ENCODE peak calls at places on chromosomes 12 and 14, in ten cellular contexts. One of them, this sample, is unnamed.

GRCh38 chr14:78959674-78960264 is 789.6 kb downstream of the NRXN3 start:
- DNase-seq in AG10803: peak; percentile 76
- DNase-seq in fibroblast of pulmonary artery: peak; percentile 85
- DNase-seq in stomach: peak; percentile 66
- DNase-seq in choroid plexus epithelial cell: peak; percentile 91
- DNase-seq in stimulated activated naive CD4-positive, alpha-beta T cell treated with Interleukin-2 at 50 U/mL for 16 hours: peak; percentile 9
- DNase-seq in DND-41: peak; percentile 65
- DNase-seq in stimulated activated CD4-positive, alpha-beta T cell treated with anti-CD3 and anti-CD28 coated beads, Interleukin-2, amount 100 ng/mL, for 48 hours: peak; percentile 50
- DNase-seq in foreskin fibroblast: peak; percentile 88
- DNase-seq in NCI-H1105: peak; percentile 57
- DNase-seq in this sample: peak; percentile 59

GRCh38 chr12:96193725-96194571 is at the start of gene ELK3:
- DNase-seq in choroid plexus epithelial cell: peak; percentile 79
- DNase-seq in AG10803: peak; percentile 69
- DNase-seq in DND-41: peak; percentile 67
- DNase-seq in stimulated activated CD4-positive, alpha-beta T cell treated with anti-CD3 and anti-CD28 coated beads, Interleukin-2, amount 100 ng/mL, for 48 hours: no peak
- DNase-seq in NCI-H1105: peak; percentile 37
- DNase-seq in stimulated activated naive CD4-positive, alpha-beta T cell treated with Interleukin-2 at 50 U/mL for 16 hours: peak; percentile 42
- DNase-seq in fibroblast of pulmonary artery: peak; percentile 82
- DNase-seq in foreskin fibroblast: peak; percentile 85
- DNase-seq in stomach: peak; percentile 73
- DNase-seq in this sample: peak; percentile 37

GRCh38 chr12:110575326-110575725 is 7.8 kb downstream of the PPTC7 start:
- DNase-seq in stimulated activated naive CD4-positive, alpha-beta T cell treated with Interleukin-2 at 50 U/mL for 16 hours: no peak
- DNase-seq in foreskin fibroblast: no peak
- DNase-seq in AG10803: no peak
- DNase-seq in stomach: no peak
- DNase-seq in NCI-H1105: no peak
- DNase-seq in stimulated activated CD4-positive, alpha-beta T cell treated with anti-CD3 and anti-CD28 coated beads, Interleukin-2, amount 100 ng/mL, for 48 hours: no peak
- DNase-seq in DND-41: no peak
- DNase-seq in choroid plexus epithelial cell: peak; percentile 51
- DNase-seq in fibroblast of pulmonary artery: no peak
- DNase-seq in this sample: no peak

GRCh38 chr12:26112703-26113147 is 12.1 kb downstream of the BHLHE41 start:
- DNase-seq in AG10803: no peak
- DNase-seq in fibroblast of pulmonary artery: no peak
- DNase-seq in stimulated activated naive CD4-positive, alpha-beta T cell treated with Interleukin-2 at 50 U/mL for 16 hours: no peak
- DNase-seq in NCI-H1105: no peak
- DNase-seq in foreskin fibroblast: no peak
- DNase-seq in DND-41: no peak
- DNase-seq in choroid plexus epithelial cell: no peak
- DNase-seq in stomach: no peak
- DNase-seq in stimulated activated CD4-positive, alpha-beta T cell treated with anti-CD3 and anti-CD28 coated beads, Interleukin-2, amount 100 ng/mL, for 48 hours: no peak
- DNase-seq in this sample: no peak

GRCh38 chr12:130523208-130523607 is 185.5 kb downstream of the PIWIL1 start:
- DNase-seq in stomach: no peak
- DNase-seq in fibroblast of pulmonary artery: no peak
- DNase-seq in stimulated activated CD4-positive, alpha-beta T cell treated with anti-CD3 and anti-CD28 coated beads, Interleukin-2, amount 100 ng/mL, for 48 hours: no peak
- DNase-seq in stimulated activated naive CD4-positive, alpha-beta T cell treated with Interleukin-2 at 50 U/mL for 16 hours: no peak
- DNase-seq in AG10803: no peak
- DNase-seq in DND-41: no peak
- DNase-seq in NCI-H1105: no peak
- DNase-seq in choroid plexus epithelial cell: no peak
- DNase-seq in foreskin fibroblast: no peak
- DNase-seq in this sample: no peak

GRCh38 chr14:68932686-68933085 is 46.4 kb downstream of the ACTN1 start:
- DNase-seq in foreskin fibroblast: no peak
- DNase-seq in NCI-H1105: no peak
- DNase-seq in stimulated activated naive CD4-positive, alpha-beta T cell treated with Interleukin-2 at 50 U/mL for 16 hours: no peak
- DNase-seq in choroid plexus epithelial cell: no peak
- DNase-seq in stimulated activated CD4-positive, alpha-beta T cell treated with anti-CD3 and anti-CD28 coated beads, Interleukin-2, amount 100 ng/mL, for 48 hours: no peak
- DNase-seq in stomach: no peak
- DNase-seq in AG10803: no peak
- DNase-seq in fibroblast of pulmonary artery: no peak
- DNase-seq in DND-41: no peak
- DNase-seq in this sample: no peak

GRCh38 chr14:34699873-34700621 is 14.3 kb downstream of the CFL2 start:
- DNase-seq in foreskin fibroblast: peak; percentile 92
- DNase-seq in stimulated activated naive CD4-positive, alpha-beta T cell treated with Interleukin-2 at 50 U/mL for 16 hours: no peak
- DNase-seq in stimulated activated CD4-positive, alpha-beta T cell treated with anti-CD3 and anti-CD28 coated beads, Interleukin-2, amount 100 ng/mL, for 48 hours: no peak
- DNase-seq in fibroblast of pulmonary artery: peak; percentile 84
- DNase-seq in AG10803: peak; percentile 94
- DNase-seq in DND-41: no peak
- DNase-seq in NCI-H1105: no peak
- DNase-seq in stomach: no peak
- DNase-seq in choroid plexus epithelial cell: peak; percentile 92
- DNase-seq in this sample: peak; percentile 82

GRCh38 chr12:109115758-109116610 is at the start of gene ACACB:
- DNase-seq in stomach: peak; percentile 86
- DNase-seq in stimulated activated CD4-positive, alpha-beta T cell treated with anti-CD3 and anti-CD28 coated beads, Interleukin-2, amount 100 ng/mL, for 48 hours: no peak
- DNase-seq in AG10803: no peak
- DNase-seq in foreskin fibroblast: no peak
- DNase-seq in stimulated activated naive CD4-positive, alpha-beta T cell treated with Interleukin-2 at 50 U/mL for 16 hours: no peak
- DNase-seq in choroid plexus epithelial cell: peak; percentile 13
- DNase-seq in fibroblast of pulmonary artery: no peak
- DNase-seq in NCI-H1105: peak; percentile 13
- DNase-seq in DND-41: peak; percentile 64
- DNase-seq in this sample: no peak

GRCh38 chr12:115572440-115572839 is 705.1 kb downstream of the MED13L start:
- DNase-seq in stimulated activated CD4-positive, alpha-beta T cell treated with anti-CD3 and anti-CD28 coated beads, Interleukin-2, amount 100 ng/mL, for 48 hours: no peak
- DNase-seq in DND-41: no peak
- DNase-seq in foreskin fibroblast: peak; percentile 42
- DNase-seq in fibroblast of pulmonary artery: peak; percentile 34
- DNase-seq in AG10803: peak; percentile 21
- DNase-seq in stomach: no peak
- DNase-seq in choroid plexus epithelial cell: peak; percentile 51
- DNase-seq in NCI-H1105: no peak
- DNase-seq in stimulated activated naive CD4-positive, alpha-beta T cell treated with Interleukin-2 at 50 U/mL for 16 hours: no peak
- DNase-seq in this sample: no peak

GRCh38 chr14:99734406-99735051 is 50.4 kb downstream of the CYP46A1 start:
- DNase-seq in DND-41: no peak
- DNase-seq in stimulated activated naive CD4-positive, alpha-beta T cell treated with Interleukin-2 at 50 U/mL for 16 hours: no peak
- DNase-seq in foreskin fibroblast: no peak
- DNase-seq in stimulated activated CD4-positive, alpha-beta T cell treated with anti-CD3 and anti-CD28 coated beads, Interleukin-2, amount 100 ng/mL, for 48 hours: no peak
- DNase-seq in fibroblast of pulmonary artery: no peak
- DNase-seq in choroid plexus epithelial cell: no peak
- DNase-seq in AG10803: no peak
- DNase-seq in stomach: peak; percentile 69
- DNase-seq in NCI-H1105: peak; percentile 15
- DNase-seq in this sample: no peak

GRCh38 chr14:105945891-105946290 is 419.5 kb downstream of the TMEM121 start:
- DNase-seq in foreskin fibroblast: no peak
- DNase-seq in AG10803: no peak
- DNase-seq in stomach: no peak
- DNase-seq in fibroblast of pulmonary artery: no peak
- DNase-seq in DND-41: peak; percentile 61
- DNase-seq in NCI-H1105: peak; percentile 41
- DNase-seq in stimulated activated naive CD4-positive, alpha-beta T cell treated with Interleukin-2 at 50 U/mL for 16 hours: no peak
- DNase-seq in stimulated activated CD4-positive, alpha-beta T cell treated with anti-CD3 and anti-CD28 coated beads, Interleukin-2, amount 100 ng/mL, for 48 hours: no peak
- DNase-seq in choroid plexus epithelial cell: no peak
- DNase-seq in this sample: no peak

GRCh38 chr14:26598081-26598671 is 343 bp upstream of the NOVA1 start:
- DNase-seq in stomach: peak; percentile 57
- DNase-seq in NCI-H1105: peak; percentile 94
- DNase-seq in choroid plexus epithelial cell: peak; percentile 73
- DNase-seq in stimulated activated naive CD4-positive, alpha-beta T cell treated with Interleukin-2 at 50 U/mL for 16 hours: no peak
- DNase-seq in foreskin fibroblast: peak; percentile 97
- DNase-seq in DND-41: no peak
- DNase-seq in stimulated activated CD4-positive, alpha-beta T cell treated with anti-CD3 and anti-CD28 coated beads, Interleukin-2, amount 100 ng/mL, for 48 hours: no peak
- DNase-seq in AG10803: peak; percentile 53
- DNase-seq in fibroblast of pulmonary artery: peak; percentile 98
- DNase-seq in this sample: peak; percentile 90

GRCh38 chr14:103716091-103716801 is 636 bp downstream of the ZFYVE21 start:
- DNase-seq in DND-41: peak; percentile 34
- DNase-seq in stimulated activated naive CD4-positive, alpha-beta T cell treated with Interleukin-2 at 50 U/mL for 16 hours: peak; percentile 7
- DNase-seq in stimulated activated CD4-positive, alpha-beta T cell treated with anti-CD3 and anti-CD28 coated beads, Interleukin-2, amount 100 ng/mL, for 48 hours: no peak
- DNase-seq in choroid plexus epithelial cell: peak; percentile 21
- DNase-seq in NCI-H1105: no peak
- DNase-seq in AG10803: peak; percentile 29
- DNase-seq in foreskin fibroblast: peak; percentile 63
- DNase-seq in stomach: no peak
- DNase-seq in fibroblast of pulmonary artery: no peak
- DNase-seq in this sample: peak; percentile 31

GRCh38 chr14:104718871-104719270 is 5.2 kb upstream of the ADSS1 start:
- DNase-seq in stimulated activated CD4-positive, alpha-beta T cell treated with anti-CD3 and anti-CD28 coated beads, Interleukin-2, amount 100 ng/mL, for 48 hours: no peak
- DNase-seq in fibroblast of pulmonary artery: no peak
- DNase-seq in NCI-H1105: no peak
- DNase-seq in AG10803: no peak
- DNase-seq in choroid plexus epithelial cell: no peak
- DNase-seq in DND-41: no peak
- DNase-seq in foreskin fibroblast: no peak
- DNase-seq in stomach: no peak
- DNase-seq in stimulated activated naive CD4-positive, alpha-beta T cell treated with Interleukin-2 at 50 U/mL for 16 hours: no peak
- DNase-seq in this sample: no peak

GRCh38 chr14:57492859-57493258 is 798 bp downstream of the CCDC198 start:
- DNase-seq in choroid plexus epithelial cell: peak; percentile 49
- DNase-seq in AG10803: peak; percentile 78
- DNase-seq in foreskin fibroblast: peak; percentile 72
- DNase-seq in stimulated activated CD4-positive, alpha-beta T cell treated with anti-CD3 and anti-CD28 coated beads, Interleukin-2, amount 100 ng/mL, for 48 hours: no peak
- DNase-seq in DND-41: no peak
- DNase-seq in fibroblast of pulmonary artery: peak; percentile 41
- DNase-seq in stimulated activated naive CD4-positive, alpha-beta T cell treated with Interleukin-2 at 50 U/mL for 16 hours: no peak
- DNase-seq in stomach: no peak
- DNase-seq in NCI-H1105: no peak
- DNase-seq in this sample: peak; percentile 63

GRCh38 chr12:39619660-39620433 is at the start of gene ABCD2:
- DNase-seq in DND-41: peak; percentile 68
- DNase-seq in foreskin fibroblast: peak; percentile 86
- DNase-seq in stimulated activated naive CD4-positive, alpha-beta T cell treated with Interleukin-2 at 50 U/mL for 16 hours: peak; percentile 71
- DNase-seq in NCI-H1105: peak; percentile 81
- DNase-seq in choroid plexus epithelial cell: peak; percentile 86
- DNase-seq in AG10803: peak; percentile 56
- DNase-seq in fibroblast of pulmonary artery: peak; percentile 81
- DNase-seq in stomach: peak; percentile 31
- DNase-seq in stimulated activated CD4-positive, alpha-beta T cell treated with anti-CD3 and anti-CD28 coated beads, Interleukin-2, amount 100 ng/mL, for 48 hours: peak; percentile 55
- DNase-seq in this sample: peak; percentile 27

GRCh38 chr12:119781804-119782203 is 95.3 kb downstream of the CIT start:
- DNase-seq in NCI-H1105: no peak
- DNase-seq in choroid plexus epithelial cell: no peak
- DNase-seq in stimulated activated naive CD4-positive, alpha-beta T cell treated with Interleukin-2 at 50 U/mL for 16 hours: no peak
- DNase-seq in stomach: no peak
- DNase-seq in DND-41: no peak
- DNase-seq in foreskin fibroblast: no peak
- DNase-seq in stimulated activated CD4-positive, alpha-beta T cell treated with anti-CD3 and anti-CD28 coated beads, Interleukin-2, amount 100 ng/mL, for 48 hours: no peak
- DNase-seq in AG10803: no peak
- DNase-seq in fibroblast of pulmonary artery: no peak
- DNase-seq in this sample: no peak

GRCh38 chr12:10540776-10541205 is 35.1 kb downstream of the EIF2S3B start:
- DNase-seq in choroid plexus epithelial cell: peak; percentile 7
- DNase-seq in stimulated activated CD4-positive, alpha-beta T cell treated with anti-CD3 and anti-CD28 coated beads, Interleukin-2, amount 100 ng/mL, for 48 hours: no peak
- DNase-seq in NCI-H1105: no peak
- DNase-seq in fibroblast of pulmonary artery: no peak
- DNase-seq in DND-41: no peak
- DNase-seq in stomach: no peak
- DNase-seq in foreskin fibroblast: peak; percentile 40
- DNase-seq in stimulated activated naive CD4-positive, alpha-beta T cell treated with Interleukin-2 at 50 U/mL for 16 hours: no peak
- DNase-seq in AG10803: peak; percentile 58
- DNase-seq in this sample: no peak

GRCh38 chr14:64220466-64220865 is 73.7 kb downstream of the ESR2 start:
- DNase-seq in stimulated activated naive CD4-positive, alpha-beta T cell treated with Interleukin-2 at 50 U/mL for 16 hours: no peak
- DNase-seq in foreskin fibroblast: no peak
- DNase-seq in NCI-H1105: no peak
- DNase-seq in choroid plexus epithelial cell: no peak
- DNase-seq in stomach: no peak
- DNase-seq in AG10803: no peak
- DNase-seq in DND-41: no peak
- DNase-seq in stimulated activated CD4-positive, alpha-beta T cell treated with anti-CD3 and anti-CD28 coated beads, Interleukin-2, amount 100 ng/mL, for 48 hours: no peak
- DNase-seq in fibroblast of pulmonary artery: peak; percentile 62
- DNase-seq in this sample: no peak

GRCh38 chr12:3595721-3596120 is 104.7 kb downstream of the PRMT8 start:
- DNase-seq in stomach: no peak
- DNase-seq in AG10803: no peak
- DNase-seq in foreskin fibroblast: no peak
- DNase-seq in choroid plexus epithelial cell: no peak
- DNase-seq in stimulated activated CD4-positive, alpha-beta T cell treated with anti-CD3 and anti-CD28 coated beads, Interleukin-2, amount 100 ng/mL, for 48 hours: no peak
- DNase-seq in NCI-H1105: no peak
- DNase-seq in fibroblast of pulmonary artery: no peak
- DNase-seq in stimulated activated naive CD4-positive, alpha-beta T cell treated with Interleukin-2 at 50 U/mL for 16 hours: no peak
- DNase-seq in DND-41: no peak
- DNase-seq in this sample: no peak

GRCh38 chr12:67025543-67026114 is 243.5 kb upstream of the CAND1 start:
- DNase-seq in fibroblast of pulmonary artery: peak; percentile 24
- DNase-seq in choroid plexus epithelial cell: peak; percentile 30
- DNase-seq in DND-41: peak; percentile 64
- DNase-seq in stimulated activated CD4-positive, alpha-beta T cell treated with anti-CD3 and anti-CD28 coated beads, Interleukin-2, amount 100 ng/mL, for 48 hours: peak; percentile 55
- DNase-seq in AG10803: peak; percentile 10
- DNase-seq in foreskin fibroblast: peak; percentile 4
- DNase-seq in NCI-H1105: no peak
- DNase-seq in stomach: peak; percentile 35
- DNase-seq in stimulated activated naive CD4-positive, alpha-beta T cell treated with Interleukin-2 at 50 U/mL for 16 hours: no peak
- DNase-seq in this sample: peak; percentile 54

GRCh38 chr12:94803939-94804338 is 153.6 kb upstream of the TMCC3 start:
- DNase-seq in choroid plexus epithelial cell: no peak
- DNase-seq in foreskin fibroblast: no peak
- DNase-seq in AG10803: no peak
- DNase-seq in stimulated activated naive CD4-positive, alpha-beta T cell treated with Interleukin-2 at 50 U/mL for 16 hours: no peak
- DNase-seq in stomach: no peak
- DNase-seq in stimulated activated CD4-positive, alpha-beta T cell treated with anti-CD3 and anti-CD28 coated beads, Interleukin-2, amount 100 ng/mL, for 48 hours: no peak
- DNase-seq in DND-41: no peak
- DNase-seq in NCI-H1105: no peak
- DNase-seq in fibroblast of pulmonary artery: no peak
- DNase-seq in this sample: no peak

GRCh38 chr12:31813305-31813704 is 84.5 kb upstream of the AMN1 start:
- DNase-seq in choroid plexus epithelial cell: peak; percentile 31
- DNase-seq in foreskin fibroblast: no peak
- DNase-seq in stomach: no peak
- DNase-seq in NCI-H1105: no peak
- DNase-seq in DND-41: no peak
- DNase-seq in stimulated activated naive CD4-positive, alpha-beta T cell treated with Interleukin-2 at 50 U/mL for 16 hours: no peak
- DNase-seq in stimulated activated CD4-positive, alpha-beta T cell treated with anti-CD3 and anti-CD28 coated beads, Interleukin-2, amount 100 ng/mL, for 48 hours: no peak
- DNase-seq in AG10803: no peak
- DNase-seq in fibroblast of pulmonary artery: peak; percentile 14
- DNase-seq in this sample: no peak

GRCh38 chr12:64160718-64161060 is 61.4 kb downstream of the KICS2 start:
- DNase-seq in stomach: no peak
- DNase-seq in NCI-H1105: no peak
- DNase-seq in stimulated activated naive CD4-positive, alpha-beta T cell treated with Interleukin-2 at 50 U/mL for 16 hours: no peak
- DNase-seq in fibroblast of pulmonary artery: peak; percentile 88
- DNase-seq in AG10803: peak; percentile 87
- DNase-seq in choroid plexus epithelial cell: peak; percentile 77
- DNase-seq in DND-41: no peak
- DNase-seq in foreskin fibroblast: peak; percentile 89
- DNase-seq in stimulated activated CD4-positive, alpha-beta T cell treated with anti-CD3 and anti-CD28 coated beads, Interleukin-2, amount 100 ng/mL, for 48 hours: no peak
- DNase-seq in this sample: no peak

GRCh38 chr14:99854831-99855230 is 61.6 kb downstream of the EML1 start:
- DNase-seq in NCI-H1105: no peak
- DNase-seq in stimulated activated naive CD4-positive, alpha-beta T cell treated with Interleukin-2 at 50 U/mL for 16 hours: no peak
- DNase-seq in DND-41: no peak
- DNase-seq in choroid plexus epithelial cell: no peak
- DNase-seq in foreskin fibroblast: no peak
- DNase-seq in stomach: no peak
- DNase-seq in AG10803: no peak
- DNase-seq in fibroblast of pulmonary artery: no peak
- DNase-seq in stimulated activated CD4-positive, alpha-beta T cell treated with anti-CD3 and anti-CD28 coated beads, Interleukin-2, amount 100 ng/mL, for 48 hours: no peak
- DNase-seq in this sample: no peak

GRCh38 chr12:88342434-88342833 is 200.3 kb downstream of the TMTC3 start:
- DNase-seq in choroid plexus epithelial cell: no peak
- DNase-seq in stomach: no peak
- DNase-seq in NCI-H1105: no peak
- DNase-seq in DND-41: no peak
- DNase-seq in AG10803: no peak
- DNase-seq in fibroblast of pulmonary artery: no peak
- DNase-seq in stimulated activated naive CD4-positive, alpha-beta T cell treated with Interleukin-2 at 50 U/mL for 16 hours: no peak
- DNase-seq in stimulated activated CD4-positive, alpha-beta T cell treated with anti-CD3 and anti-CD28 coated beads, Interleukin-2, amount 100 ng/mL, for 48 hours: no peak
- DNase-seq in foreskin fibroblast: no peak
- DNase-seq in this sample: no peak

GRCh38 chr14:79177106-79177505 is 1006.9 kb downstream of the NRXN3 start:
- DNase-seq in fibroblast of pulmonary artery: no peak
- DNase-seq in foreskin fibroblast: no peak
- DNase-seq in stomach: no peak
- DNase-seq in stimulated activated naive CD4-positive, alpha-beta T cell treated with Interleukin-2 at 50 U/mL for 16 hours: no peak
- DNase-seq in stimulated activated CD4-positive, alpha-beta T cell treated with anti-CD3 and anti-CD28 coated beads, Interleukin-2, amount 100 ng/mL, for 48 hours: no peak
- DNase-seq in AG10803: no peak
- DNase-seq in DND-41: no peak
- DNase-seq in NCI-H1105: no peak
- DNase-seq in choroid plexus epithelial cell: no peak
- DNase-seq in this sample: no peak

GRCh38 chr12:53983580-53984572 is 1.1 kb upstream of the HOXC10 start:
- DNase-seq in fibroblast of pulmonary artery: no peak
- DNase-seq in stimulated activated naive CD4-positive, alpha-beta T cell treated with Interleukin-2 at 50 U/mL for 16 hours: no peak
- DNase-seq in stimulated activated CD4-positive, alpha-beta T cell treated with anti-CD3 and anti-CD28 coated beads, Interleukin-2, amount 100 ng/mL, for 48 hours: no peak
- DNase-seq in AG10803: peak; percentile 43
- DNase-seq in choroid plexus epithelial cell: no peak
- DNase-seq in NCI-H1105: no peak
- DNase-seq in stomach: no peak
- DNase-seq in foreskin fibroblast: peak; percentile 48
- DNase-seq in DND-41: no peak
- DNase-seq in this sample: no peak

This sample was measured in HTR-8/SVneo.